ENCODE peak calls at places on chromosome 12, in five cellular contexts. N is right cardiac atrium, H is aorta, P is mammary epithelial cell, L is cardiac muscle cell. X is an unnamed sample.

GRCh38 chr12:116910280-116910644 is 488 bp upstream of the FBXW8 start:
- DNase-seq in H (no peak), L (no peak), N (no peak), P (no peak), X (no peak)

GRCh38 chr12:99332936-99333591 is 314.5 kb upstream of the GARIN6 start:
- DNase-seq in L (no peak), P (no peak), H (no peak), N (no peak), X (no peak)

GRCh38 chr12:58629376-58629775 is 290.9 kb downstream of the LRIG3 start:
- DNase-seq in P (no peak), N (no peak), H (no peak), L (peak; percentile 39), X (no peak)

GRCh38 chr12:49796155-49796554 is 32.1 kb downstream of the NCKAP5L start:
- DNase-seq in P (no peak), L (no peak), N (no peak), H (no peak), X (no peak)

GRCh38 chr12:54439521-54440255 is 20.6 kb upstream of the ITGA5 start:
- DNase-seq in H (no peak), P (peak; percentile 59), L (peak; percentile 82), N (no peak), X (no peak)

GRCh38 chr12:5260086-5260485 is 171.8 kb upstream of the NTF3 start:
- DNase-seq in N (no peak), P (no peak), L (no peak), H (no peak), X (no peak)

GRCh38 chr12:45535610-45536180 is 193.8 kb upstream of the ARID2 start:
- DNase-seq in N (no peak), H (no peak), P (no peak), L (no peak), X (no peak)

GRCh38 chr12:4743046-4743445 is 22.8 kb downstream of the GALNT8 start:
- DNase-seq in L (no peak), N (no peak), P (no peak), H (no peak), X (no peak)

GRCh38 chr12:73892181-73892580 is 645.5 kb upstream of the ATXN7L3B start:
- DNase-seq in H (no peak), P (no peak), L (peak; percentile 2), N (no peak), X (no peak)

GRCh38 chr12:67388331-67389163 is 119.4 kb downstream of the CAND1 start:
- DNase-seq in N (no peak), H (no peak), L (no peak), P (no peak), X (no peak)

GRCh38 chr12:66590276-66590675 is 88.6 kb downstream of the GRIP1 start:
- DNase-seq in P (no peak), L (no peak), H (no peak), N (no peak), X (no peak)

GRCh38 chr12:96448287-96448686 is 41.1 kb upstream of the CFAP54 start:
- DNase-seq in N (no peak), L (peak; percentile 38), P (peak; percentile 93), H (no peak), X (no peak)

GRCh38 chr12:78241472-78241871 is 410.8 kb downstream of the NAV3 start:
- DNase-seq in H (no peak), L (no peak), N (no peak), P (no peak), X (no peak)

GRCh38 chr12:9781360-9781759 is 20.7 kb upstream of the CD69 start:
- DNase-seq in P (no peak), N (no peak), H (no peak), L (no peak), X (no peak)

GRCh38 chr12:15163577-15163976 is 57.6 kb downstream of the RERG start:
- DNase-seq in N (no peak), H (no peak), L (peak; percentile 36), P (no peak), X (no peak)

GRCh38 chr12:98453492-98453891 is 61.9 kb upstream of the TMPO start:
- DNase-seq in P (no peak), N (no peak), L (no peak), H (no peak), X (no peak)

GRCh38 chr12:62588916-62589315 is 122.3 kb downstream of the MON2 start:
- DNase-seq in N (no peak), H (no peak), L (no peak), P (no peak), X (no peak)

GRCh38 chr12:105418821-105419291 is 88.4 kb downstream of the C12orf75 start:
- DNase-seq in N (no peak), H (no peak), P (no peak), L (no peak), X (no peak)

GRCh38 chr12:117857632-117858274 is 111.0 kb downstream of the KSR2 start:
- DNase-seq in L (peak; percentile 42), H (no peak), P (peak; percentile 41), N (no peak), X (no peak)

GRCh38 chr12:64633940-64634337 is 23.6 kb downstream of the RASSF3 start:
- DNase-seq in L (peak; percentile 78), N (peak; percentile 64), H (peak; percentile 81), P (peak; percentile 69), X (no peak)

DNA sequence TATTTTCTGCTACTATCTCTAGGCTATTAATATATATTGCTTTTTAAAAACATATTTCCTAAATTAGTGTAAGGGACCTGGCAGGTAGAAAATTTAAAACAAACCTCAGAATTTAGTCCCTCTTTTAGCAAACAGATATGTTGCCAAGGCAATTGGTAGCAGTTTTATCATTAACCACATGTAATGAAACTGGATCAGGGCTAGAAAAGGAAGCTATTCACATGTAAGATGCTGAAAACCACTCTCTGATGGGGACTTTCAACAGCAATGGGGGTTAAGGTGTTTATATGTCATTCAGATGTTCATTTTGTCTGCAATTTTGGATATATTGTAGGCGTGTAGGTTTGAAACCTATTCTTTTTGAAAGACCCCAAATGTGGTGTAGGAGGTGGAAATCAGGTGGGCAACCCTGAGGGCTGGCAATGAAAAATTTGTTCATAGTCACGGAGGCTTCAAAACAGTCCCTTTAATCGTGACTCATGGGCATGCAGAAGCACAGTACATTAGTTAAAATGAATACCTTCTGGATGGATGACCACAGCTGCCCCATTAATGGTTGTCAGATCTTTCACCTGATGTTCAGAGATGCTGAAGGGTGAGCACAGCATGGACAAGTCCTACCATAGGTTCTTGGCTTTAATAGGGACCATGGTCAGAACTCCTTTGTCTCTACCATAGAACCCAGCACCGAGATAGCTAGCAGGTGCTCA is 5.9 kb upstream of the PKP2 start:
- DNase-seq in P (peak; percentile 35), L (no peak), H (no peak), N (no peak), X (no peak)
- H3K4me1 ChIP-seq in P (peaks cover 30% of the 10 kb centered on the region), L (peaks cover 27% of the 10 kb centered on the region), H (no peaks in the 10 kb centered on the region), N (no peaks in the 10 kb centered on the region), X (no peaks in the 10 kb centered on the region)

DNA sequence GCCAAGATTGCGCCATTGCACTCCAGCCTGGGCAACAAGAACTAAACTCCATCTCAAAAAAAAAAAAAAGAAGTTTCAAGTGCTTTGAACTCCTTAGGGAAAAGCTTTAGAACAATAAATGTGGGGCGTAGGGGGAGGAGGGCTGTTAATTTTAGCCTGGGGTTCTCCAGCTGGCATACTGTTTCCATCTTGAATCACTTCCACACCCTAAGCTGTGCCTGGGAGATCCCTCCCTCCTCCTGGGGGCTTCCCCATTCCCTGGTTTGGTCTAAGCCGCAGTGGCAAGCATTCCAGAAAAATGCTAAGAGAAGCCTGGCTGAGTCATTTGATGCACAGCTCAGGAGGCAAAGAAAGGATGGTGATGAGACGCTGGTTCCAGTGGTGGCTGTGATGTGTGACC is 2.3 kb upstream of the ZNF384 start:
- DNase-seq in P (no peak), N (no peak), H (no peak), L (peak; percentile 44), X (no peak)
- H3K4me1 ChIP-seq in P (peaks cover 7% of the 10 kb centered on the region), N (no peaks in the 10 kb centered on the region), H (no peaks in the 10 kb centered on the region), L (peaks cover 13% of the 10 kb centered on the region), X (peaks cover 4% of the 10 kb centered on the region)

GRCh38 chr12:52946797-52947547 is 1.9 kb upstream of the KRT18 start:
- DNase-seq in L (no peak), H (no peak), N (no peak), P (no peak), X (no peak)

GRCh38 chr12:52947738-52948423 is 1.0 kb upstream of the KRT18 start:
- DNase-seq in P (no peak), H (no peak), L (no peak), N (no peak), X (no peak)

GRCh38 chr12:52946334-52946733 is 2.6 kb upstream of the KRT18 start:
- DNase-seq in N (no peak), P (peak; percentile 17), H (no peak), L (no peak), X (no peak)

GRCh38 chr12:52944683-52945388 is 4.1 kb upstream of the KRT18 start:
- DNase-seq in H (no peak), N (no peak), P (no peak), L (no peak), X (no peak)

DNA sequence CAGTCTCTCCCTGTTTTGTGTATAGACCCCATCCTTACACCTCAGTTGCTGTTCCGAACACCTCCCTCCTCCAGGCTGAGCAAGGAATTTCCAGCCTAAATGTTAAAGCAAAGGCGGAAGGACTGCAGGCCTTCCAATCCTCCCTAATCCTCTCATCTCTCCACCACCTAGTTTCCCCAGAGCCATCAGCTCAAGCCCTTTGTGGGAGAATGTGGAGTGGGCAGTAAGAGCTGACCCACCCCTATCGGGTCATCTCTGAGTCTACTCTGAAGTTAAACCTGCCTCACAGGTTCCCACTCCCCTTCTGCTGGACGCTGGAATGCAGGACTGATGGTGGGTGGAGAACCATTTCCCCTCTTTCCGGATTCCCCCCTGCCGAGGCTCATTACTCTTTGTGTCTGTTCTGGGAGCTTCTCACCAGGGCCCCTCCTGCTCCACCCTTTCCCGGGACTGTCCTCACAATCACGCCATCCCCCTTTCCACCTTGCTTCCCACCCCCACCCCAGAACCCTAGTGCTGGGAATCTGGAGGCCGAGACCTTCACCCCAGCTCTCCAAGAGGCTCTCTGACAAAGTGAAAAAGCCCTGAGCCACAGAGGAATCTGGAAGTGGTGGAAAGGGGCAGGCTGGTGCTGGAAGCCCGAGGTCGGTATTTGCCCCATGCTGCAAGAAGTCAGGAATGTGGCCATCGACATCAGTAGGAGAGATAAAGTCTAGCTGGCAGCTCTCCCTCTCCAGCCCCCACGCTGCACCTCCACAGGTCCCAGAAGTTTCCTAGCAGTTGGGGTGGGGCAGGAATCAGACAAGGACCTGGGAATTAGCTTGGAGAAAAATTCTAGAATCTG is 3.3 kb upstream of the KRT18 start:
- DNase-seq in L (peak; percentile 85), H (no peak), P (peak; percentile 33), N (peak; percentile 12), X (no peak)
- H3K4me1 ChIP-seq in L (peaks cover 46% of the 10 kb centered on the region), H (no peaks in the 10 kb centered on the region), P (peaks cover 27% of the 10 kb centered on the region), N (no peaks in the 10 kb centered on the region), X (no peaks in the 10 kb centered on the region)

DNA sequence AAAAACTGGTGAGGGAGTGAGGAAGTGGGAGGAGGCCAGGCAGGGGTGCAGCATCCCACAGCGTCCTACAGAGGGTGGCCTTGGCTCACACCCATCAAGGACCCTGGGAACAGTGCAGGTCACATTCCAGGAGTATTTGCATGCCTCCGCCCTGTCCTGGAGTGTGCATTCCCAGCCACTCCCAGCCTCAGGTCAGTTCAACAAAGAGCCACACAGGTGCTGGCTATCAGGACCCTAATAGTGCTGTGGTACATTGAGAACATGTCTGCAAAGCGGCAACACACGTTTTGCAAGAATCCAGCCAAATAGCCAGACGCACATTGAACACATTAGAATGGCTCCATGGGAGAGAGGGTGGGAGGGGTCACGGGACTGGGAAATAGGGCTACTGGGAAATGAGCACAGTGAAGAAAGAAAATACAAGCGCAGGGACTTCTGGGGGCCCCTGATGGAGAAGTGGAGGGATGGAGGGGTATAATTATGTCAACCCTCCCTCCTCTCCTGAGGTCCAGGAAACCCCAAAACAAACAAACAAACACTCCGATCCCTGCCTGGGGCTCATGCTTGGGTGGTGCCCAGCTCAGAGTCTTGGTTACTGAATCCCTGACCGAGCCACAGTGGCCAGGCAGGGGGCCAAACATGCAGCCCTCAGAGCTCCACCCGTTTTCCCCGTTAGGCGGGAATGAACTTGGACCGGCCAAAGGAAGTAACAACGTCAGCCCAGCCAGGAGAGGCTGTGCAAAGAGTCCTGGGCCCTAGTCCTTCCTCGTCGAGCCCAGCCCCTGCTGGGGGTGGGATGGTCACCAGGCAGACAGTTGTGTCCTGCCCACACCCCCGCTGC is 36.4 kb downstream of the CMKLR1 start:
- DNase-seq in L (peak; percentile 54), N (peak; percentile 94), H (peak; percentile 91), P (no peak), X (peak; percentile 19)
- H3K4me1 ChIP-seq in L (peaks cover 8% of the 10 kb centered on the region), N (peaks cover 32% of the 10 kb centered on the region), H (peaks cover 2% of the 10 kb centered on the region), P (peaks cover 27% of the 10 kb centered on the region), X (peaks cover 1% of the 10 kb centered on the region)